ENCODE peak calls at places on chromosomes 11 and 22, in five cellular contexts. P is H9, E is neuronal stem cell, H is H1, X is mesenchymal stem cell. D is an unnamed sample. For H3K4me1, the result is how much of the 10 kb centered on the place peaks cover.

GRCh38 chr11:115247404-115247803 is 256.8 kb downstream of the CADM1 start:
- DNase-seq in P (no peak), E (no peak), H (no peak), X (no peak), D (no peak)

GRCh38 chr22:32754413-32755041 is 47.0 kb upstream of the TIMP3 start:
- DNase-seq in P (no peak), E (no peak), H (no peak), X (peak), D (peak)

GRCh38 chr22:43446881-43447280 is 35.1 kb downstream of the MPPED1 start:
- DNase-seq in P (no peak), E (no peak), H (no peak), X (no peak), D (no peak)

GRCh38 chr11:132658696-132659095 is 873.6 kb downstream of the OPCML start:
- DNase-seq in P (no peak), E (no peak), H (no peak), X (no peak), D (no peak)

GRCh38 chr11:6737872-6738466 is 33.8 kb downstream of the OR2AG2 start:
- DNase-seq in P (peak), E (no peak), H (no peak), X (peak), D (peak)

GRCh38 chr11:844693-845644 is 2.3 kb downstream of the TSPAN4 start:
- DNase-seq in P (peak), E (no peak), H (peak), X (peak), D (no peak)

GRCh38 chr22:38109391-38110000 is 988 bp downstream of the BAIAP2L2 start:
- DNase-seq in P (no peak), E (no peak), H (no peak), X (no peak), D (peak)

GRCh38 chr22:39478461-39478860 is 21.6 kb downstream of the MGAT3 start:
- DNase-seq in P (peak), E (no peak), H (no peak), X (no peak), D (peak)

GRCh38 chr22:50544078-50544745 is 1.5 kb upstream of the KLHDC7B start:
- DNase-seq in P (peak), E (peak), H (no peak), X (peak), D (peak)

GRCh38 chr22:35156945-35157344 is 91.0 kb downstream of the ISX start:
- DNase-seq in P (no peak), E (no peak), H (no peak), X (no peak), D (no peak)

GRCh38 chr11:2270322-2271076 is at the start of gene ASCL2:
- DNase-seq in P (peak), E (no peak), H (no peak), X (no peak), D (peak)

GRCh38 chr22:27718186-27719032 is 83.1 kb downstream of the MN1 start:
- DNase-seq in P (peak), E (no peak), H (no peak), X (peak), D (peak)

GRCh38 chr11:8757047-8757446 is 74.5 kb downstream of the RPL27A start:
- DNase-seq in P (no peak), E (no peak), H (no peak), X (no peak), D (peak)

GRCh38 chr11:75365711-75366181 is 14.3 kb upstream of the ARRB1 start:
- DNase-seq in P (no peak), E (no peak), H (no peak), X (peak), D (peak)

GRCh38 chr11:15725246-15725645 is 610.5 kb downstream of the INSC start:
- DNase-seq in P (no peak), E (no peak), H (no peak), X (no peak), D (no peak)

GRCh38 chr11:1706634-1707400 is 9.8 kb downstream of the KRTAP5-6 start:
- DNase-seq in P (peak), E (no peak), H (no peak), X (no peak), D (no peak)

GRCh38 chr11:108561535-108561991 is 32.0 kb downstream of the EXPH5 start:
- DNase-seq in P (no peak), E (no peak), H (no peak), X (peak), D (peak)

GRCh38 chr11:120869097-120869496 is 154.8 kb upstream of the TBCEL start:
- DNase-seq in P (no peak), E (no peak), H (no peak), X (no peak), D (no peak)

GRCh38 chr22:31343235-31344191 is 2.6 kb downstream of the PATZ1 start:
- DNase-seq in P (peak), E (peak), H (peak), X (peak), D (peak)

GRCh38 chr11:40186401-40187091 is 1272.9 kb downstream of the LRRC4C start:
- DNase-seq in P (no peak), E (no peak), H (no peak), X (no peak), D (no peak)

GRCh38 chr11:101866619-101867491 is 48.0 kb upstream of the CEP126 start:
- DNase-seq in P (no peak), E (no peak), H (no peak), X (peak), D (peak)

GRCh38 chr22:44544523-44545433 is 46.7 kb upstream of the RTL6 start:
- DNase-seq in P (no peak), E (no peak), H (no peak), X (no peak), D (no peak)

GRCh38 chr11:35139883-35140282 is 912 bp downstream of the CD44 start:
- DNase-seq in P (no peak), E (no peak), H (no peak), X (peak), D (no peak)

GRCh38 chr22:39510529-39511149 is 8.5 kb downstream of the MIEF1 start:
- DNase-seq in P (no peak), E (no peak), H (no peak), X (no peak), D (no peak)

DNA sequence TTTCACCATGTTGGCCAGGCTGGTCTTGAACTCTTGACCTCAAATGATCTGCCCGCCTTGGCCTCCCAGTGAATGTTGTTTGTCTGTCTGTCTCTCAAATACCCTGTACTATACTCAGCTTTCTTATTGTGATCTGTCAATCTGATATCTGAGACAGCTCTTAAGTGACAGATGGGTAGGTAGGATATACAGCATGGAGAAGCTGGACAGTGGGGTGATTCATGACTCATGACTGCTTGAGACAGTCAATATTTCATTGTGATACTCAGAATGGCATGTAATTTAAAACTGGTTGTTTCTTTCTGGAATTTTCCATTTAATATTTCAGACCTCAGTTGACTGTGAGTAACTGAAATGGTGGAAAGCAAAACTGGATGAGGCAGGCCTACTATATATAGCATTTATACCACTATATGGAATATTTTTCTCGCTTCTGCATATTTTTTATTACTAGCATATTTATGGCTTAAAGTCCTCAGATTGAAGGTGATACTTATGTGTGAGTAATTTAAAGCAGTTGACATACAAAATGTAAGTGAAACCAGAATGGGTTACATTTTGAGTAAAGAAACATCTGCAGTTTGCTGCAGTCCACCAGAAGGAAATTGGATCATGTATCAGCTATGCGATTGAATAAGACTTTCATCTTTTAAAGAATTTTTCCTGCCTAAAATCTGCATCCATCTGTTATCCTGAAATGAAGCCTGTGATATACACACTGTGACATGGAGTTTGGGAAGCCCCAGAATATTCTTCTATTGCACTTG is 22.3 kb downstream of the ARHGAP42 start:
- DNase-seq in P (no peak), E (no peak), H (no peak), X (peak), D (no peak)
- H3K4me1 ChIP-seq in P (under half), E (under half), H (under half), X (under half), D (under half)

GRCh38 chr11:96714689-96715088 is 324.9 kb downstream of the JRKL start:
- DNase-seq in P (no peak), E (no peak), H (no peak), X (no peak), D (no peak)

GRCh38 chr11:96713301-96713700 is 323.5 kb downstream of the JRKL start:
- DNase-seq in P (no peak), E (no peak), H (no peak), X (no peak), D (no peak)

DNA sequence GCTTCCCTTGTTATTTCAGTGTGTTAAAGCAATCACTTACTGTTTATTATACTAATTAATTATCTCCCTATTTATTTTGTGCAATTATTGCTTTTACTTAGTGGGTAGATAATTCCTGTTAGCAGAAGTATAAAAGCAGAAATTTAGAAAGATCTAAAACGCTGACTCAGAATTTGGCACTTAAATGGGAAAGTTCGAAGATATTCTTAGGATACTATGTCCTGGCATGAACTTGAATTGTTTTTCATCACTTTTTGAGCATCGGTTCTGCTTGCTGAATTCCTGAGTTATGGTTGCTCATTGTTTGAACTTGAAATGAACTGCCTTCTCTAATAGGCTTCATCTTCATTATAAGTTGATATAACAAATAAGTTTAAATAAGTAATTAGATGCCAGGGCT is 325.4 kb downstream of the JRKL start:
- DNase-seq in P (no peak), E (no peak), H (no peak), X (no peak), D (no peak)
- H2BK12ac ChIP-seq in P (no peak), E (no peak), H (no peak), X (no peak), D (no peak)

GRCh38 chr11:85961930-85962363 is 106.8 kb downstream of the CCDC83 start:
- DNase-seq in P (no peak), E (no peak), H (no peak), X (no peak), D (no peak)
- H3K4me1 ChIP-seq in P (under half), E (under half), H (under half), X (under half), D (under half)

DNA sequence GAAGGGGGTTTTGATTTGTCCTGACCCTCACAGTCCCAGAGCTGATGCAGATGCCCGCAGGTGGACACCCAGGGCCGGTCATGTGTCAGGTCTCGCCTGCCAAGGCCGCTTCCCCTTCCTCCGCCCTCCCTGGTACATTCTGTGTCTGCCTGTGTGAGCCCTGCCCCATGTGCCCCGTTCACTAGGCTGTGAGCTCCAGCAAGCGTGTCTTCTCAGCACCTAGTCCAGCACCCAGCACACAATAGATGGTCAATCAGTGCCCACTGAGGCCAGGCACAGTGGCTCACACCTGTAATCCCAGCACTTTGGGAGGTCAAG is 29.9 kb upstream of the PPARA start:
- DNase-seq in P (no peak), E (no peak), H (no peak), X (no peak), D (no peak)
- H2BK12ac ChIP-seq in P (no peak), E (no peak), H (no peak), X (no peak), D (no peak)

GRCh38 chr11:44780940-44781631 is 54.3 kb downstream of the TSPAN18 start:
- DNase-seq in P (peak), E (no peak), H (no peak), X (peak), D (no peak)
- H3K4me1 ChIP-seq in P (under half), E (under half), H (under half), X (under half), D (under half)

GRCh38 chr11:65710424-65710823 is 1.6 kb upstream of the KAT5 start:
- DNase-seq in P (no peak), E (no peak), H (no peak), X (no peak), D (peak)

GRCh38 chr11:65709661-65710060 is 2.4 kb upstream of the KAT5 start:
- DNase-seq in P (peak), E (no peak), H (no peak), X (no peak), D (peak)

GRCh38 chr11:65712633-65713076 is 603 bp downstream of the KAT5 start:
- DNase-seq in P (no peak), E (no peak), H (no peak), X (no peak), D (no peak)

GRCh38 chr11:65711785-65712632 is at the start of gene KAT5:
- DNase-seq in P (peak), E (peak), H (peak), X (peak), D (peak)

GRCh38 chr11:65708451-65708850 is 3.6 kb upstream of the KAT5 start:
- DNase-seq in P (no peak), E (no peak), H (no peak), X (no peak), D (peak)
- H2BK12ac ChIP-seq in P (no peak), E (no peak), H (no peak), X (no peak), D (no peak)

D was measured in trophoblast cell.